ENCODE peak calls at places on chromosomes 13 and 19, in four cellular contexts. G is K562, Q is GM12878, E is HepG2. T is an unnamed sample.

GRCh38 chr13:80117515-80117914 is 223.4 kb downstream of the SPRY2 start:
- DNase-seq in E (no peak), G (no peak), Q (no peak), T (no peak)

GRCh38 chr19:2280633-2281264 is 1.2 kb downstream of the PEAK3 start:
- DNase-seq in Q (no peak), E (no peak), G (no peak), T (no peak)

GRCh38 chr19:13037161-13037560 is 41.9 kb downstream of the NFIX start:
- DNase-seq in E (no peak), Q (no peak), G (no peak), T (no peak)

GRCh38 chr19:1123381-1123780 is 19.6 kb downstream of the GPX4 start:
- DNase-seq in E (no peak), G (no peak), Q (no peak), T (no peak)

GRCh38 chr19:48739400-48739825 is 997 bp downstream of the RASIP1 start:
- DNase-seq in G (no peak), E (no peak), Q (no peak), T (no peak)

GRCh38 chr19:58229255-58229639 is 533 bp downstream of the ZNF544 start:
- DNase-seq in E (peak), Q (no peak), G (peak), T (peak)

GRCh38 chr19:29927944-29928669 is 13.9 kb upstream of the URI1 start:
- DNase-seq in G (no peak), E (peak), Q (peak), T (peak)

GRCh38 chr13:66689628-66690027 is 540.5 kb downstream of the PCDH9 start:
- DNase-seq in E (no peak), Q (no peak), G (no peak), T (no peak)

GRCh38 chr13:112806761-112807652 is 117.2 kb downstream of the ATP11A start:
- DNase-seq in G (no peak), Q (no peak), E (no peak), T (no peak)
- TF ChIP-seq ETV6 in G (no peak), Q (no peak), E (no peak), T (no peak)

GRCh38 chr19:23415034-23415433 is 19.8 kb upstream of the ZNF91 start:
- DNase-seq in G (no peak), Q (no peak), E (no peak), T (no peak)

GRCh38 chr19:23415561-23416191 is 20.4 kb upstream of the ZNF91 start:
- DNase-seq in E (no peak), Q (no peak), G (no peak), T (peak)

DNA sequence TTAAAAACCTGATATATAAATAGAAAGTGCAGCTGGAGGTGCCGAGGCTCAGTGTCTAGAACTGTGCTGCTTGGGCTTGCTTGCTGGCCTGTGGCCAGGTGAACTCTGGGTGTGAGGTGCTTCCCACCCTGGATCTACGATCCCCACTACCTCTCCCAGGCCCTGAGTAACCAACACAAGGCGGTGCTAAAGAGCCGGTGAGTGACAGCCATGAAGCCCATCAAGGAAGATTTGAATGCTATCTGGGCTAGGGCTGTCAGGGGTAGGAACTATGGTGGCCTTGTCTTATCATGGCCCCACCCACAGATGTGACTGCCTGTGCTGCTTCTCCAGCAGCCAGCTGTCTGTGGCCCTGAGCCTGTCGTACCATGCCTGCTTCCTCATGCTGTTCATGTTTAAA is 25.6 kb upstream of the ZNF91 start:
- DNase-seq in E (no peak), G (no peak), Q (no peak), T (peak)
- TF ChIP-seq ETV6 in E (no peak), G (no peak), Q (no peak), T (no peak)

GRCh38 chr13:59914556-59914955 is 249.2 kb downstream of the DIAPH3 start:
- DNase-seq in E (no peak), G (no peak), Q (no peak), T (no peak)
- TF ChIP-seq ETV6 in E (no peak), G (no peak), Q (no peak), T (no peak)

DNA sequence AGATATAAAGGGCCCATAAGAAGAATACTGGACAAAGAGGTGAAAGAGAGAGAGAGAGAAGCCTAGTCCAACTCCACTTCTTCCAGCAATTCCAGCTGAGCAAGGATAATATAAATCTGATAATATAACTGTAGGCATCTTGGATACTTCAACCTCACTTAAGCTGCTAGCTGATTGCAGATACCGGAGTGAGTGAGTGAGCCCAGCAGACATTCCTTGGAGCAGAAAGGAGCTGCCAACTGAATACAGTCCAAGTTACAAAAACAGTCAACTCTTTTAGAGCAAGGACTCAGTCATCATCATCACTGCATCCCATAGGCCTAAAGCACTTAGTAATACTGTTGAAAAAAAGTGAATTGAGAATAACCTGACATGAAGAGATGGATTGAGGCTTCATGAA is 387.6 kb downstream of the SLITRK6 start:
- DNase-seq in E (no peak), Q (no peak), G (no peak), T (no peak)
- TF ChIP-seq ETV6 in E (no peak), Q (no peak), G (no peak), T (no peak)

GRCh38 chr13:98880673-98881072 is 97.2 kb downstream of the DOCK9 start:
- DNase-seq in E (no peak), Q (no peak), G (no peak), T (no peak)
- TF ChIP-seq ETV6 in E (no peak), Q (no peak), G (no peak), T (no peak)

DNA sequence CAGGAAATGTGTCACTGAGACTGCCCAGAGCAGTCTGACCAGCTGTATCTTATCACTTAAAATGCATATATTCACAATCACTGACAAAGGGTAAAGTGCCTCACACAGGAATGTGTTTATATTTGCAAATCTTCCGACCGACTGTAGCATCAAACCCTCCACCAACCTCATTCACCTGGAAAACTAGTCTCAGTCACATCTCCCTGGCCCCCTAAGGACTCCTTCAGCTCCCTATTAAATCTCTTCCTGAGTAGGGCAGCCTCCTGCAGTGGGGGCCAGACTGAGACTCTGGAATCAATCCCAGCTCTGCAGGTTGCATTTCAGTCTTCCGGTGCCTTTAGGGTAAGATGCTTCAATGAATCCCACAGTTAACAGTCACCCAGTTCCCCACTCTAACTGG is 738.2 kb upstream of the SLITRK5 start:
- DNase-seq in E (no peak), Q (no peak), G (no peak), T (peak)
- TF ChIP-seq ETV6 in E (no peak), Q (no peak), G (no peak), T (peak)

GRCh38 chr13:112573710-112574109 is 14.2 kb downstream of the TUBGCP3 start:
- DNase-seq in Q (no peak), E (no peak), G (no peak), T (no peak)

GRCh38 chr13:112575295-112575622 is 12.7 kb downstream of the TUBGCP3 start:
- DNase-seq in G (no peak), Q (no peak), E (no peak), T (no peak)

GRCh38 chr13:112574476-112575294 is 13.3 kb downstream of the TUBGCP3 start:
- DNase-seq in G (no peak), E (no peak), Q (no peak), T (no peak)

GRCh38 chr13:112569771-112570288 is 18.1 kb downstream of the TUBGCP3 start:
- DNase-seq in G (no peak), Q (no peak), E (no peak), T (no peak)

GRCh38 chr13:112572408-112572807 is 15.5 kb downstream of the TUBGCP3 start:
- DNase-seq in Q (no peak), E (no peak), G (no peak), T (no peak)
- TF ChIP-seq ETV6 in Q (no peak), E (no peak), G (no peak), T (no peak)

GRCh38 chr13:43614063-43614462 is 172.7 kb downstream of the ENOX1 start:
- DNase-seq in G (no peak), Q (no peak), E (no peak), T (no peak)

GRCh38 chr13:43611631-43612416 is 174.9 kb downstream of the ENOX1 start:
- DNase-seq in G (no peak), Q (no peak), E (no peak), T (no peak)

GRCh38 chr13:43608400-43609137 is 178.2 kb downstream of the ENOX1 start:
- DNase-seq in E (no peak), G (no peak), Q (no peak), T (no peak)
- TF ChIP-seq ETV6 in E (no peak), G (no peak), Q (no peak), T (no peak)

T was measured in WTC11.